ENCODE peak calls at places on chromosome 2, in seven cellular contexts. One of them, this sample, is unnamed.

GRCh38 chr2:96464651-96465050 is 40.5 kb downstream of the NEURL3 start:
- DNase-seq in mesendoderm: no peak
- DNase-seq in hypothalamus: no peak
- DNase-seq in naive thymus-derived CD8-positive, alpha-beta T cell: no peak
- DNase-seq in GM12878: no peak
- DNase-seq in cardiac fibroblast: no peak
- DNase-seq in progenitor cell of endocrine pancreas: no peak
- DNase-seq in this sample: no peak

GRCh38 chr2:71923887-71924533 is 223.7 kb downstream of the CYP26B1 start:
- DNase-seq in mesendoderm: peak; percentile 92
- DNase-seq in hypothalamus: peak; percentile 8
- DNase-seq in naive thymus-derived CD8-positive, alpha-beta T cell: peak; percentile 35
- DNase-seq in GM12878: peak; percentile 2
- DNase-seq in cardiac fibroblast: peak; percentile 85
- DNase-seq in progenitor cell of endocrine pancreas: peak; percentile 43
- DNase-seq in this sample: peak; percentile 71

GRCh38 chr2:109437325-109438090 is 176.3 kb downstream of the SEPTIN10 start:
- DNase-seq in mesendoderm: no peak
- DNase-seq in hypothalamus: no peak
- DNase-seq in naive thymus-derived CD8-positive, alpha-beta T cell: no peak
- DNase-seq in GM12878: no peak
- DNase-seq in cardiac fibroblast: no peak
- DNase-seq in progenitor cell of endocrine pancreas: no peak
- DNase-seq in this sample: no peak

GRCh38 chr2:71687412-71687811 is 234.1 kb downstream of the DYSF start:
- DNase-seq in mesendoderm: no peak
- DNase-seq in hypothalamus: no peak
- DNase-seq in naive thymus-derived CD8-positive, alpha-beta T cell: no peak
- DNase-seq in GM12878: no peak
- DNase-seq in cardiac fibroblast: no peak
- DNase-seq in progenitor cell of endocrine pancreas: no peak
- DNase-seq in this sample: no peak

GRCh38 chr2:240442891-240443715 is 7.6 kb downstream of the GPC1 start:
- DNase-seq in mesendoderm: no peak
- DNase-seq in hypothalamus: no peak
- DNase-seq in naive thymus-derived CD8-positive, alpha-beta T cell: no peak
- DNase-seq in GM12878: no peak
- DNase-seq in cardiac fibroblast: no peak
- DNase-seq in progenitor cell of endocrine pancreas: no peak
- DNase-seq in this sample: no peak

GRCh38 chr2:102367331-102367971 is 11.9 kb downstream of the IL18R1 start:
- DNase-seq in mesendoderm: no peak
- DNase-seq in hypothalamus: no peak
- DNase-seq in naive thymus-derived CD8-positive, alpha-beta T cell: peak; percentile 30
- DNase-seq in GM12878: peak; percentile 84
- DNase-seq in cardiac fibroblast: no peak
- DNase-seq in progenitor cell of endocrine pancreas: no peak
- DNase-seq in this sample: no peak

GRCh38 chr2:128779301-128780095 is 460.8 kb upstream of the HS6ST1 start:
- DNase-seq in mesendoderm: peak; percentile 13
- DNase-seq in hypothalamus: no peak
- DNase-seq in naive thymus-derived CD8-positive, alpha-beta T cell: no peak
- DNase-seq in GM12878: no peak
- DNase-seq in cardiac fibroblast: no peak
- DNase-seq in progenitor cell of endocrine pancreas: no peak
- DNase-seq in this sample: no peak

GRCh38 chr2:5474716-5475115 is 217.5 kb upstream of the SOX11 start:
- DNase-seq in mesendoderm: no peak
- DNase-seq in hypothalamus: no peak
- DNase-seq in naive thymus-derived CD8-positive, alpha-beta T cell: no peak
- DNase-seq in GM12878: no peak
- DNase-seq in cardiac fibroblast: no peak
- DNase-seq in progenitor cell of endocrine pancreas: no peak
- DNase-seq in this sample: no peak

GRCh38 chr2:200380139-200380561 is 73.7 kb downstream of the SPATS2L start:
- DNase-seq in mesendoderm: peak; percentile 64
- DNase-seq in hypothalamus: no peak
- DNase-seq in naive thymus-derived CD8-positive, alpha-beta T cell: no peak
- DNase-seq in GM12878: no peak
- DNase-seq in cardiac fibroblast: no peak
- DNase-seq in progenitor cell of endocrine pancreas: no peak
- DNase-seq in this sample: no peak

GRCh38 chr2:3264010-3264744 is 113.4 kb downstream of the EIPR1 start:
- DNase-seq in mesendoderm: no peak
- DNase-seq in hypothalamus: no peak
- DNase-seq in naive thymus-derived CD8-positive, alpha-beta T cell: no peak
- DNase-seq in GM12878: no peak
- DNase-seq in cardiac fibroblast: no peak
- DNase-seq in progenitor cell of endocrine pancreas: no peak
- DNase-seq in this sample: no peak

GRCh38 chr2:172806426-172807008 is 70.9 kb downstream of the RAPGEF4 start:
- DNase-seq in mesendoderm: peak; percentile 66
- DNase-seq in hypothalamus: no peak
- DNase-seq in naive thymus-derived CD8-positive, alpha-beta T cell: no peak
- DNase-seq in GM12878: no peak
- DNase-seq in cardiac fibroblast: peak; percentile 79
- DNase-seq in progenitor cell of endocrine pancreas: no peak
- DNase-seq in this sample: peak; percentile 40

GRCh38 chr2:24515335-24515734 is 24.3 kb downstream of the NCOA1 start:
- DNase-seq in mesendoderm: no peak
- DNase-seq in hypothalamus: no peak
- DNase-seq in naive thymus-derived CD8-positive, alpha-beta T cell: no peak
- DNase-seq in GM12878: no peak
- DNase-seq in cardiac fibroblast: no peak
- DNase-seq in progenitor cell of endocrine pancreas: no peak
- DNase-seq in this sample: no peak